ENCODE peak calls at places on chromosomes 3 and 15, in ten cellular contexts. D, V, F, I, S, M, H, W, K and P are unnamed samples.

GRCh38 chr3:128070898-128071591 is 18.8 kb downstream of the SEC61A1 start:
- DNase-seq in D (no peak), V (no peak), F (no peak), I (no peak), S (no peak), M (no peak), H (no peak), W (no peak), K (no peak), P (peak)

GRCh38 chr3:74273555-74274402 is 340.7 kb downstream of the CNTN3 start:
- DNase-seq in D (no peak), V (peak), F (no peak), I (no peak), S (no peak), M (no peak), H (no peak), W (no peak), K (no peak), P (no peak)

GRCh38 chr3:56874269-56874668 is 72.5 kb upstream of the ARHGEF3 start:
- DNase-seq in D (peak), V (no peak), F (no peak), I (no peak), S (no peak), M (no peak), H (no peak), W (no peak), K (no peak), P (no peak)

GRCh38 chr3:123388050-123388449 is 60.8 kb downstream of the ADCY5 start:
- DNase-seq in D (no peak), V (no peak), F (no peak), I (no peak), S (no peak), M (no peak), H (no peak), W (no peak), K (no peak), P (no peak)

GRCh38 chr3:171398343-171398742 is 61.9 kb downstream of the TNIK start:
- DNase-seq in D (no peak), V (no peak), F (no peak), I (no peak), S (no peak), M (no peak), H (no peak), W (no peak), K (no peak), P (no peak)

GRCh38 chr3:34582054-34582453 is 783.6 kb downstream of the PDCD6IP start:
- DNase-seq in D (no peak), V (no peak), F (no peak), I (peak), S (no peak), M (no peak), H (no peak), W (no peak), K (peak), P (no peak)

GRCh38 chr3:152826476-152826875 is 8.5 kb upstream of the P2RY1 start:
- DNase-seq in D (no peak), V (no peak), F (no peak), I (no peak), S (no peak), M (no peak), H (no peak), W (no peak), K (no peak), P (no peak)

GRCh38 chr15:72042054-72042453 is 75.9 kb downstream of the MYO9A start:
- DNase-seq in D (no peak), V (no peak), F (no peak), I (no peak), S (no peak), M (no peak), H (no peak), W (no peak), K (no peak), P (no peak)

GRCh38 chr15:66195621-66196230 is 57.8 kb downstream of the MEGF11 start:
- DNase-seq in D (no peak), V (no peak), F (no peak), I (no peak), S (no peak), M (no peak), H (no peak), W (no peak), K (no peak), P (no peak)

GRCh38 chr15:66789029-66790025 is 87.3 kb downstream of the SMAD6 start:
- DNase-seq in D (no peak), V (peak), F (peak), I (no peak), S (no peak), M (no peak), H (peak), W (peak), K (peak), P (no peak)

GRCh38 chr3:147554332-147554731 is 145.2 kb downstream of the ZIC1 start:
- DNase-seq in D (peak), V (no peak), F (no peak), I (peak), S (no peak), M (no peak), H (no peak), W (no peak), K (no peak), P (no peak)

GRCh38 chr3:50215529-50215928 is 10.5 kb downstream of the SLC38A3 start:
- DNase-seq in D (no peak), V (no peak), F (no peak), I (no peak), S (no peak), M (no peak), H (no peak), W (no peak), K (no peak), P (no peak)

GRCh38 chr15:44883219-44883900 is 73.1 kb upstream of the TERB2 start:
- DNase-seq in D (no peak), V (no peak), F (no peak), I (no peak), S (no peak), M (no peak), H (no peak), W (no peak), K (no peak), P (no peak)

GRCh38 chr15:33150516-33150915 is 44.0 kb downstream of the FMN1 start:
- DNase-seq in D (no peak), V (no peak), F (no peak), I (no peak), S (no peak), M (no peak), H (no peak), W (no peak), K (no peak), P (no peak)

GRCh38 chr3:98777801-98778220 is 14.7 kb downstream of the ST3GAL6 start:
- DNase-seq in D (no peak), V (no peak), F (no peak), I (no peak), S (no peak), M (no peak), H (no peak), W (no peak), K (no peak), P (no peak)

GRCh38 chr15:90002428-90002844 is 1.3 kb downstream of the ZNF710 start:
- DNase-seq in D (peak), V (peak), F (no peak), I (no peak), S (peak), M (no peak), H (no peak), W (no peak), K (peak), P (no peak)

GRCh38 chr3:178392553-178392952 is 143.7 kb upstream of the KCNMB2 start:
- DNase-seq in D (no peak), V (no peak), F (no peak), I (no peak), S (no peak), M (no peak), H (no peak), W (no peak), K (no peak), P (no peak)

GRCh38 chr3:3177861-3178497 is 1.5 kb downstream of the CRBN start:
- DNase-seq in D (no peak), V (no peak), F (no peak), I (no peak), S (no peak), M (no peak), H (peak), W (no peak), K (no peak), P (no peak)

GRCh38 chr3:195411831-195412230 is 31.0 kb downstream of the ACAP2 start:
- DNase-seq in D (no peak), V (no peak), F (no peak), I (no peak), S (no peak), M (no peak), H (no peak), W (no peak), K (no peak), P (no peak)

GRCh38 chr3:172074578-172074977 is 35.2 kb downstream of the FNDC3B start:
- DNase-seq in D (no peak), V (no peak), F (peak), I (no peak), S (peak), M (no peak), H (no peak), W (no peak), K (no peak), P (no peak)

GRCh38 chr3:177197934-177198484 is 727 bp upstream of the TBL1XR1 start:
- DNase-seq in D (no peak), V (no peak), F (no peak), I (no peak), S (no peak), M (no peak), H (no peak), W (no peak), K (no peak), P (no peak)

GRCh38 chr3:190486201-190486865 is 27.6 kb upstream of the IL1RAP start:
- DNase-seq in D (no peak), V (no peak), F (no peak), I (peak), S (no peak), M (no peak), H (no peak), W (no peak), K (peak), P (no peak)

GRCh38 chr15:100849021-100849831 is 30.4 kb upstream of the ALDH1A3 start:
- DNase-seq in D (no peak), V (peak), F (no peak), I (no peak), S (peak), M (no peak), H (peak), W (peak), K (peak), P (no peak)

GRCh38 chr3:197730200-197730599 is 6.5 kb downstream of the RUBCN start:
- DNase-seq in D (no peak), V (no peak), F (no peak), I (no peak), S (no peak), M (no peak), H (no peak), W (no peak), K (peak), P (no peak)

GRCh38 chr15:90869601-90870353 is 1.4 kb downstream of the FURIN start:
- DNase-seq in D (no peak), V (peak), F (peak), I (peak), S (peak), M (no peak), H (peak), W (no peak), K (peak), P (no peak)

GRCh38 chr3:165513715-165514711 is 317.8 kb upstream of the SLITRK3 start:
- DNase-seq in D (no peak), V (peak), F (no peak), I (no peak), S (no peak), M (no peak), H (no peak), W (no peak), K (no peak), P (no peak)

GRCh38 chr15:65069179-65069578 is 1.4 kb upstream of the RASL12 start:
- DNase-seq in D (no peak), V (peak), F (no peak), I (no peak), S (peak), M (no peak), H (no peak), W (no peak), K (no peak), P (no peak)

GRCh38 chr3:124629492-124629891 is 100.8 kb upstream of the UMPS start:
- DNase-seq in D (no peak), V (no peak), F (no peak), I (no peak), S (no peak), M (no peak), H (no peak), W (no peak), K (no peak), P (no peak)

DNA sequence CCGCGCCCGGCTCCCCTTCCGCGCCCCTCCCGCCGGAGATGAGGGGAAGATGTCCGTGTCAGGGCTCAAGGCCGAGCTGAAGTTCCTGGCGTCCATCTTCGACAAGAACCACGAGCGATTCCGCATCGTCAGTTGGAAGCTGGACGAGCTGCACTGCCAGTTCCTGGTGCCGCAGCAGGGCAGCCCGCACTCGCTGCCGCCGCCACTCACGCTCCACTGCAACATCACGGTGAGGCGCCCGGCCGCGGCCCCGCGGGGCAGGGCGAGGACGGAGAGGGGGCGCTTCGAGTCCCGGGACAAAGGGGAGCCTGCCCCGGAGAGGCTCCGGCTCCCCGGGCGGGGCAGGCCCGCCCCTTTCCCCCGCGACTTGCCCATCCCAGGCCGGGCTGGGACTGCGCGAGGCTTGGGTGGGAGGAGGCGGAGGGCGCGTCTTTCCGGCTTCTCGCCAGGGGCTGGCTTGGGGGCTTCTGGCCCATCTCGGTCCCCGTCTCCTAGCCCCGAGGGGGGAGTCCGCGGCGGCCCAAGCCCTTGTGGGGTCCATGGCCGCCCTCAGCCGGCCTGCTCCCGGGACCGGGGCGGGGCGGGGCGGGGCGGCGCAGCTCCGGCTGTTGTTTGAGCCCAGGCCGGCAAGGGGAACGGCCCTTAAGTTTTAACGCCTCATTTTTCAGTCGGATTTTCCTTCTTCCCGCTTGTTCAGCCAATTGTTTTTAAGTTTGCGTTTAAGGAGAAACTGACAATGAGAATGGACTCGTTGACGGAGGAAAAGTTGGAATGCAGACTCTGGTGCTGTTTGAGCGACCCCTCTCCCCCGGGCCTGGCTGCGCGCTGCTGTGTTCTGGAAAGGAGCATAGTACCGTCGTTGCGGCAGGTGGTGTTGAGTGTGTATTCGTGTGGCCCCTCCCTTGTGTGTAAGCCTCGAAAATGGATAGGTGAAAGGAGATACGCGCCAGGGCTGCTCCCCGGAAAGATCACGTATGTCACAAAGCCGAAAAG is 667 bp downstream of the UBE2Q2 start:
- DNase-seq in D (peak), V (peak), F (peak), I (no peak), S (peak), M (no peak), H (peak), W (peak), K (peak), P (peak)
- TF ChIP-seq POLR2AphosphoS5 in D (peak), V (peak), F (no peak), I (peak), S (peak), M (peak), H (no peak), W (no peak), K (peak), P (no peak)

GRCh38 chr15:34582461-34583357 is 742 bp downstream of the GOLGA8B start:
- DNase-seq in D (peak), V (peak), F (peak), I (no peak), S (no peak), M (no peak), H (peak), W (peak), K (peak), P (no peak)
- TF ChIP-seq POLR2AphosphoS5 in D (peak), V (no peak), F (no peak), I (peak), S (no peak), M (peak), H (no peak), W (no peak), K (no peak), P (no peak)

DNA sequence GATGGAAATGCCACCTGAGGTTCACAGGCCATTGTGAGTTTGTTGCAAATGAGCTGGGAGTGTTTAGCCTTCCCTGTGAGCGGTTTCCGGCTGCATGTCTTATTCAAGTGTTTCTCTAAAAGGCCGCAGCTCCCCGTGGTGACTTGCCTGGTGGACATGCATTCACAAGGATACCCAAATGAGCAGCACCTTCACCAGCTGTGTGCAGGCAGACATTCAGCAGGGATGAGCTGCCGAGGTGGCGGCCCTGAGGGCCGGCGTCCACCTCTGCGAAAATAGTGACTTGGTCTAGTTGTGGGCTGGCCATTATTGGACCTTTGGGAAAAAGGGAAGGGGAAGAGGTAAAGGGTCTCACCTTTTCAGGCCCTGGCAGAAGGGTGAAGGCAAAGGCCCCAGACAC is 23.4 kb downstream of the SPSB4 start:
- DNase-seq in D (no peak), V (no peak), F (no peak), I (no peak), S (peak), M (no peak), H (no peak), W (no peak), K (peak), P (no peak)
- TF ChIP-seq POLR2AphosphoS5 in D (no peak), V (no peak), F (no peak), I (no peak), S (no peak), M (no peak), H (no peak), W (no peak), K (no peak), P (no peak)

DNA sequence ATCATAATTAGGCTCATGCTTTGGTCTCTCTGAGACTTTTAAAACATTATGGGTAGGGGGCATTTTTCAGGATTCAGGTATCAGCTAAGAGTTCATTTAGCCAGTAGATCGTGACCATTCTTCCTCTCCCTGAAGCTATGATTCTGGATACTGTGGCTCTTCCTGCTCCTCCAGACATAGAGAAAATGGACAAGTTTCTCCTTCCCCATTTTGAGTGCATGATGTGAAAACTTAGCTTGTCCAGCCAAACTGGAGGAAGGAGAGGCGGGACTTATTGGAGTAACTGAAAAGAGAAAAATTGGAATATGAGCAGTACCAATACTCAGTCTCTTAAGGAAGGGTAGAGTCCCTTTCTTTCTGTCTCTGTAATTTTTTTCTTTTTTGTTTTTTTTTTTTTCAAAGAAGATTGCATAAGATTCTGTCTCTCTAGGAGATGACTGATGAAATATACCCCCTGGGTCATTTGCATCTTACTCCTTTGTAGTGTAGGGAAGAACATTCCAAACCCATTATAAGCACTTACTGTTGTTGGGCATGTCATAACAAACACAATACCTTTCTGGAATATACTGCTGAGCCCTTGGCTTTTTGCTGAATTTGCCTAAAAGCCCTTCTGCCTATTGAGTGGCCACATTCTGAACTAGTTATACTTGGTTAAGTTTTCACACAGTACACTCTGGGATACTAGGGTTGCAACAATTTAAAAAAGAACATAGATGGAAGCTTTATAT is 498.1 kb upstream of the TPRG1 start:
- DNase-seq in D (no peak), V (no peak), F (peak), I (peak), S (no peak), M (no peak), H (no peak), W (no peak), K (peak), P (no peak)
- TF ChIP-seq POLR2AphosphoS5 in D (no peak), V (no peak), F (no peak), I (no peak), S (peak), M (no peak), H (no peak), W (no peak), K (no peak), P (peak)

DNA sequence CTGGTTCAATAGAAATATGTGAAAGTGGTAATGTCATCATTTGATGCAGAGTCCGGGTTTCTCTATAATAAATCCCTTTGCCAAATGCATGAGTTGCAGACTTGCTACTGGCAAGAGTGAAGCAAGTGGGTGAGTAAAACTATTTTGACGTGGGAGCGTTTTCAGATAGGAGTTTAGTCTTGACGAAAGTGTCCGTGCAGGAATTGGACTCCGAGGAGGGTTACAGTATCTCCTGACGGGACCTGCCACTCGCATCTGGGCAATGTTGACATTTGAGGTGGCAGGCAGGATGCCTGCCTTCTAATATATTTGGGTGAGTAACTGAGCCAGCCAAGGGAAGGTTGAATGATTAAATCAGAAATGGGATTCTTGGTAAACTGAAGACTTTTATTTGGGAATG is 16.0 kb downstream of the CDV3 start:
- DNase-seq in D (no peak), V (no peak), F (no peak), I (no peak), S (no peak), M (no peak), H (no peak), W (no peak), K (no peak), P (no peak)
- TF ChIP-seq POLR2AphosphoS5 in D (no peak), V (no peak), F (no peak), I (no peak), S (no peak), M (no peak), H (no peak), W (no peak), K (no peak), P (no peak)